ENCODE peak calls at places on chromosomes 7 and 10, in ten cellular contexts. D is body of pancreas, P is cardiac muscle cell, C is cardiac fibroblast, G is AG09309, M is lower leg skin, E is foreskin fibroblast, Y is HL-60, X is AG04450, Z is H1. R is an unnamed sample.

GRCh38 chr7:105011771-105012502 is 2.1 kb upstream of the KMT2E start:
- DNase-seq in D (no peak), P (no peak), C (no peak), G (no peak), M (peak), E (no peak), Y (no peak), X (no peak), Z (no peak), R (no peak)

GRCh38 chr10:75001715-75002350 is 109.6 kb upstream of the SAMD8 start:
- DNase-seq in D (no peak), P (no peak), C (no peak), G (no peak), M (no peak), E (no peak), Y (no peak), X (no peak), Z (no peak), R (no peak)

GRCh38 chr7:9776900-9777299 is 1196.8 kb upstream of the PHF14 start:
- DNase-seq in D (no peak), P (no peak), C (no peak), G (no peak), M (no peak), E (no peak), Y (no peak), X (no peak), Z (no peak), R (no peak)

GRCh38 chr10:93542358-93542791 is 24.1 kb upstream of the FFAR4 start:
- DNase-seq in D (peak), P (peak), C (peak), G (no peak), M (no peak), E (peak), Y (no peak), X (no peak), Z (no peak), R (peak)

GRCh38 chr7:93055543-93056107 is 62.2 kb downstream of the SAMD9 start:
- DNase-seq in D (no peak), P (peak), C (peak), G (no peak), M (no peak), E (peak), Y (no peak), X (no peak), Z (no peak), R (peak)

GRCh38 chr7:42227523-42227922 is 9.5 kb downstream of the GLI3 start:
- DNase-seq in D (no peak), P (no peak), C (no peak), G (no peak), M (no peak), E (no peak), Y (no peak), X (no peak), Z (no peak), R (no peak)

GRCh38 chr7:88401009-88401623 is 94.4 kb upstream of the STEAP4 start:
- DNase-seq in D (no peak), P (no peak), C (peak), G (no peak), M (no peak), E (peak), Y (peak), X (no peak), Z (no peak), R (peak)

GRCh38 chr7:67788689-67789088 is 792.1 kb downstream of the TYW1 start:
- DNase-seq in D (no peak), P (peak), C (no peak), G (no peak), M (no peak), E (peak), Y (no peak), X (no peak), Z (peak), R (peak)

GRCh38 chr10:27153855-27154198 is 357 bp downstream of the YME1L1 start:
- DNase-seq in D (peak), P (peak), C (peak), G (no peak), M (no peak), E (peak), Y (peak), X (no peak), Z (no peak), R (peak)

GRCh38 chr7:43531700-43532099 is 51.2 kb upstream of the STK17A start:
- DNase-seq in D (no peak), P (no peak), C (no peak), G (no peak), M (no peak), E (no peak), Y (no peak), X (no peak), Z (peak), R (no peak)

GRCh38 chr7:151736403-151736909 is 140.5 kb downstream of the PRKAG2 start:
- DNase-seq in D (peak), P (peak), C (peak), G (peak), M (peak), E (peak), Y (no peak), X (peak), Z (peak), R (peak)

GRCh38 chr10:73614711-73615110 is 23.6 kb upstream of the USP54 start:
- DNase-seq in D (no peak), P (no peak), C (no peak), G (no peak), M (peak), E (no peak), Y (no peak), X (no peak), Z (no peak), R (no peak)

GRCh38 chr10:73609116-73609515 is 18.0 kb upstream of the USP54 start:
- DNase-seq in D (no peak), P (no peak), C (no peak), G (no peak), M (no peak), E (no peak), Y (no peak), X (no peak), Z (no peak), R (no peak)
- TF ChIP-seq CTCF in D (no peak), P (no peak), C (no peak), G (no peak), M (no peak), E (no peak), Y (no peak), X (no peak), Z (no peak), R (no peak)

DNA sequence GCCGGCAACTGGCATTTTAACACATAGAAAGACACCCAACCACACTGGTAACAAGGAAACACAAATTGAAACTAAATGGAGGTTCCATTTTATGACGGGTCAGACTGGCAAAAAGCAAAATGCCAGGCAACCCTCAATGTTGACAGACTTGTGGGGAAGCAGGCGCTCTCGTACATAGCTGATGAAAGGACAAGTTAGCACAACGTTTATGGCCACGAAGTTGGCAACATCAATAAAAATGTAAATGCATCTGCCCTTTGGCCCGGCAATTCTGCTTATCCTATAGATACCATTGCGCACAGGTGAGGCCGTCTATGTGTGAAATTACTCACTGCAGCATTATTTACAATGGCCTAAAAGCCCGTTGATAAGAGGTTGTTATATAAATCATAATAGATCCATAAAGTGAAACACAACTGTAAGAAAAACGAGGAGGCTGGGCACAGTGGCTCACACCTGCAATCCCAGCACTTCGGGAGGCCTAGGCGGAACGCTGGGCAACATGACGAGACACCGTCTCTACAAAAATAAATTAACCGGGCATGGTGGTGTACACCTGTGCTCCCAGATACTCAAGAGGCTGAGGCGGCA is 39.8 kb downstream of the FOXL3 start:
- DNase-seq in D (no peak), P (no peak), C (no peak), G (no peak), M (no peak), E (no peak), Y (no peak), X (no peak), Z (no peak), R (no peak)
- H3K4me3 ChIP-seq in D (no peak), P (no peak), C (no peak), G (no peak), M (no peak), E (no peak), Y (no peak), X (no peak), Z (no peak), R (no peak)

DNA sequence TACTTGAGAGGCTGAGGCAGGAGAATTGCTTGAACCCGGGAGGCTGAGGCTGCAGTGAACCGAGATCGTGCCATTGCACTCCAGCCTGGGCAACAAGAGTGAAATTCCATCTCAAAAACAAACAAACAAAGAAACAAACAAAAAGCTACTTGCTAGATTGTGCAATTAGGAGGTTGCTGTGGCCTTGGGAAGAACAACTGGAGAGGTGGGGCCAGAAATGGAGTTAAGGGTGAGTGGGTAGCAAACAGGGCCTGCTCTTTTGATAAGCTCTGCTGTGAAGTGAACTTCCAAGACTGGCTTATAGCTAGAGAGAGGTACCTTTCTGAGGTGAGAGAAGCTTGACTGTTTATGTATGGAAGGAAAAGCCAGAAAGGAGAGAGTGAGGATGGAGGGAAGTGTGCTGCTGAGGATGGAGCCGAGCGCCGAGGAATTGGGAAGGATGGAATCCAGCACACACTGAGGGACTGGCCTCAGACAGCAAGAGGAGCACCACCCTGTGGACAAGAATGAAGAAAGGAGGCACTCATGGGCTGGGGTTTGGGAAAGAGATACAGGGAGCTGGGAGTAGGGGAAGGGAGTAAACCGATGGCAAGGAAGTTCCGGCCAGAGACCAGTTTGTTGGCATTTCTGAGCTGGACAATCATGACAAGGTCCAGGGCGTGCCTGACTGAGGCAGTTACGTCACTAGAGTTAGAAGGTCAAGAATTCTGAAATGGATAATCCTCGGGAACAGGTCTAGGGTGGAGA is 7.0 kb upstream of the RPEL1 start:
- DNase-seq in D (no peak), P (peak), C (peak), G (no peak), M (no peak), E (peak), Y (peak), X (peak), Z (no peak), R (peak)
- TF ChIP-seq CTCF in D (no peak), P (peak), C (peak), G (peak), M (no peak), E (peak), Y (no peak), X (peak), Z (peak), R (peak)

GRCh38 chr10:132526676-132527075 is 10.9 kb upstream of the INPP5A start:
- DNase-seq in D (no peak), P (peak), C (peak), G (peak), M (no peak), E (peak), Y (no peak), X (no peak), Z (no peak), R (peak)
- H3K4me3 ChIP-seq in D (no peak), P (no peak), C (no peak), G (no peak), M (no peak), E (no peak), Y (no peak), X (no peak), Z (no peak), R (no peak)

GRCh38 chr7:36809510-36809909 is 85.2 kb upstream of the AOAH start:
- DNase-seq in D (no peak), P (no peak), C (no peak), G (no peak), M (no peak), E (no peak), Y (no peak), X (no peak), Z (no peak), R (no peak)
- TF ChIP-seq CTCF in D (no peak), P (no peak), C (no peak), G (no peak), M (no peak), E (no peak), Y (no peak), X (no peak), Z (no peak), R (no peak)

DNA sequence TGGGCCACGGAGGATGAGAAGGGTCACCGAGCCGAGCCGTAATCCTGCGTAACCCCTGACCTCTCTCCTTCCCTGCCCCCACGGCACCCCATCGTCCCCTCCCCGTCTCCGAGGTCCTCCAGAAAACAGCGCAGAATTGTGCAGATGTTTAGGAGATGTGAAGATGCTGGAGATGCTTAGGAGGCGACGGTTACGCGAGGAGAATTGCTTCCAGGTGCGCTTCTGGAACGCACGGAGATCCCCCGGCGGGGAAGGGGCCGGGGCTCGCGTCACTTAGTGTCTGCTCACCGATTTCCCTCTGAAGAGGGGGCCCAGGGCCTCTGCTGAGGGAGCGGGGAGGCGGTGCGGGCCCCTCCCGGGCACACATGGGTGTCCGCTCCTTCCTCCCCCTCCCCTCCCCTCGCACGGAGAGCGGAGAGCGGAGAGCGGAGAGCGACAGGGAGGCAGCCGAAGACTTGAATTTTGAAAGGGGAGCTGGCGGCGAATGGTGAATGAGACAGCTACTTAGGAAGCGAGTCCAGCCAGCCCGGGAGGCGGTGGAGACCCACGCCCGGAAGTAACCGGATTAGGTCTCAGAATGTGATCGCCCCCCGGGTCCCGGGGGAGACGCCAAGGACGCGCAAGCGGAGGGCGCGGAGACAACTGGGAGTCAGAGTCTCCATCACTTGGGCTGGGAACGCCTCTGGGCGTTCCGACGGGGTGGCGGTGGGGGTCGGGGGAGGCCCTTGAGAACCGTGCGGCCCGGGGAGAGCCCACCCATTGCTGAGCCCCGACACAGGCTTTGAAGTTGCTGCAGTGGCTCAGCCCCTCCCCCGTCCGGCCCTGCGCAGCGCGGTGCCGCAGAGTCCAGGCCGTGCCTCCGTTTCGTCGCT is 8.7 kb upstream of the EN2 start:
- DNase-seq in D (no peak), P (no peak), C (no peak), G (no peak), M (no peak), E (no peak), Y (no peak), X (no peak), Z (peak), R (no peak)
- H3K4me3 ChIP-seq in D (no peak), P (no peak), C (no peak), G (no peak), M (no peak), E (no peak), Y (no peak), X (no peak), Z (peak), R (no peak)

GRCh38 chr7:117401293-117402002 is 25.8 kb downstream of the ASZ1 start:
- DNase-seq in D (no peak), P (peak), C (peak), G (no peak), M (no peak), E (no peak), Y (no peak), X (no peak), Z (no peak), R (peak)
- TF ChIP-seq CTCF in D (no peak), P (peak), C (peak), G (peak), M (no peak), E (peak), Y (no peak), X (peak), Z (peak), R (peak)

DNA sequence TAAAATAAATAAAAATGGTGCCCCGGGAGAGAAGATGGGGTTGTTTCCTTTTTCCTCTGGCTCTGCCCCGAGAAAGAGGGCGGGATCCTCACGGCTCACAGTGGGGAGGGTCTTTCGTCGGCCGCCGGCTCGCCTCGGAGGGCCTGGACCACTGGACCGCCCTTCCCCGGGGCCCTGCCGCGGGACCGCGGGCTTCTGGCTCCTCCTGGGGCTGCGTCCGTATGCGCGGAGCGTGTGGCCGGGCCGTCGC is 3.5 kb upstream of the IGF2BP3 start:
- DNase-seq in D (no peak), P (no peak), C (no peak), G (no peak), M (no peak), E (no peak), Y (no peak), X (no peak), Z (no peak), R (no peak)
- H3K4me3 ChIP-seq in D (no peak), P (peak), C (peak), G (peak), M (no peak), E (peak), Y (peak), X (peak), Z (peak), R (peak)

GRCh38 chr10:73743905-73744689 is at the start of gene SEC24C:
- DNase-seq in D (peak), P (peak), C (peak), G (peak), M (peak), E (peak), Y (peak), X (peak), Z (peak), R (peak)
- TF ChIP-seq CTCF in D (no peak), P (no peak), C (no peak), G (no peak), M (no peak), E (no peak), Y (no peak), X (no peak), Z (peak), R (peak)

GRCh38 chr10:34364253-34365037 is 450.7 kb downstream of the PARD3 start:
- DNase-seq in D (no peak), P (peak), C (no peak), G (no peak), M (no peak), E (peak), Y (no peak), X (no peak), Z (no peak), R (no peak)
- H3K4me3 ChIP-seq in D (no peak), P (no peak), C (no peak), G (no peak), M (no peak), E (no peak), Y (no peak), X (no peak), Z (no peak), R (no peak)